ENCODE peak calls at places on chromosomes 12 and 14, in seven cellular contexts. Z is ovary, W is A549, X is transverse colon, M is stomach, P is GM12878, J is K562. Y is an unnamed sample.
A peak's percentile ranks its signal among the peaks of the same experiment; 100 is the strongest.

GRCh38 chr12:120373683-120374082 is 4.7 kb upstream of the MSI1 start:
- DNase-seq in Z (no peak), W (no peak), X (no peak), M (no peak), P (no peak), J (no peak), Y (no peak)

GRCh38 chr12:124727244-124727673 is 136.4 kb downstream of the SCARB1 start:
- DNase-seq in Z (no peak), W (no peak), X (peak; percentile 55), M (peak; percentile 43), P (no peak), J (peak; percentile 58), Y (no peak)

GRCh38 chr12:6961695-6962284 is 8.7 kb downstream of the PHB2 start:
- DNase-seq in Z (peak; percentile 55), W (peak; percentile 89), X (peak; percentile 85), M (peak; percentile 75), P (no peak), J (peak; percentile 90), Y (no peak)

GRCh38 chr14:94575730-94576585 is 5.3 kb upstream of the SERPINA5 start:
- DNase-seq in Z (no peak), W (no peak), X (no peak), M (peak; percentile 46), P (no peak), J (no peak), Y (no peak)

GRCh38 chr12:15830538-15830937 is 41.4 kb upstream of the EPS8 start:
- DNase-seq in Z (no peak), W (no peak), X (no peak), M (no peak), P (no peak), J (no peak), Y (no peak)

GRCh38 chr12:102026728-102027127 is 35.1 kb downstream of the WASHC3 start:
- DNase-seq in Z (no peak), W (no peak), X (no peak), M (no peak), P (no peak), J (no peak), Y (no peak)

GRCh38 chr12:123064356-123064755 is 83.9 kb downstream of the ARL6IP4 start:
- DNase-seq in Z (peak; percentile 84), W (no peak), X (peak; percentile 36), M (no peak), P (no peak), J (no peak), Y (no peak)

GRCh38 chr14:24246765-24247212 is 4.4 kb upstream of the TINF2 start:
- DNase-seq in Z (no peak), W (no peak), X (peak; percentile 5), M (no peak), P (peak; percentile 68), J (no peak), Y (no peak)

GRCh38 chr14:99391671-99392070 is 89.0 kb downstream of the SETD3 start:
- DNase-seq in Z (no peak), W (no peak), X (no peak), M (no peak), P (no peak), J (no peak), Y (no peak)

GRCh38 chr12:127170271-127171180 is 1096.4 kb upstream of the TMEM132C start:
- DNase-seq in Z (no peak), W (no peak), X (no peak), M (no peak), P (no peak), J (no peak), Y (no peak)

DNA sequence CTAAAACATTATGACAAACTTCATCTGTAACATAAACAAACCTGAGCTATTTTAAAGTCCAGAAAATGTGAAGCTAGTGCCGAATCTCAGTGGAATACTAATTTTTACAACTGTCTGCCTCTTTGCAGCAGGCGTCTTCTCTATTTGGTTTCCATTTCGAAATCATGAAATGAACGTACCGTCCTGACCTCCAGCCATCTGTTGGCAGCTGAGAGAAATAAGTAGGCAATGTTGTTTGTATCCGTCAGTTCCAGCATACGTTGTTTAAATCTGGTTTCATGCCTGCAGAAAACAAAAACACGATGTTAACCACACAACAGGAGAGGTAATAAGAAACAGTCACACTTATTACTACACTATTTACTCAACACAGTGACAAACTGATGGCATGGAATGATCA is 54.3 kb upstream of the KCNJ8 start:
- DNase-seq in Z (peak; percentile 58), W (no peak), X (peak; percentile 10), M (peak; percentile 28), P (no peak), J (no peak), Y (no peak)
- TF ChIP-seq EP300 in Z (no peak), W (no peak), X (no peak), M (peak; percentile 66), P (no peak), J (no peak), Y (peak; percentile 81)

GRCh38 chr12:48442191-48442828 is 30.0 kb upstream of the ANP32D start:
- DNase-seq in Z (no peak), W (peak; percentile 41), X (no peak), M (no peak), P (no peak), J (peak; percentile 25), Y (no peak)
- TF ChIP-seq CTCF in Z (no peak), W (no peak), X (no peak), M (no peak), P (no peak), J (peak; percentile 52), Y (no peak)

GRCh38 chr14:92649934-92650545 is 98.4 kb downstream of the LGMN start:
- DNase-seq in Z (peak; percentile 51), W (no peak), X (peak; percentile 71), M (peak; percentile 57), P (no peak), J (no peak), Y (no peak)

GRCh38 chr14:92646952-92647461 is 101.4 kb downstream of the LGMN start:
- DNase-seq in Z (no peak), W (peak; percentile 16), X (peak; percentile 46), M (no peak), P (no peak), J (no peak), Y (no peak)

GRCh38 chr14:92649066-92649465 is 99.4 kb downstream of the LGMN start:
- DNase-seq in Z (no peak), W (no peak), X (no peak), M (no peak), P (no peak), J (no peak), Y (no peak)

GRCh38 chr14:92645841-92646478 is 102.5 kb downstream of the LGMN start:
- DNase-seq in Z (no peak), W (no peak), X (no peak), M (no peak), P (no peak), J (no peak), Y (no peak)

DNA sequence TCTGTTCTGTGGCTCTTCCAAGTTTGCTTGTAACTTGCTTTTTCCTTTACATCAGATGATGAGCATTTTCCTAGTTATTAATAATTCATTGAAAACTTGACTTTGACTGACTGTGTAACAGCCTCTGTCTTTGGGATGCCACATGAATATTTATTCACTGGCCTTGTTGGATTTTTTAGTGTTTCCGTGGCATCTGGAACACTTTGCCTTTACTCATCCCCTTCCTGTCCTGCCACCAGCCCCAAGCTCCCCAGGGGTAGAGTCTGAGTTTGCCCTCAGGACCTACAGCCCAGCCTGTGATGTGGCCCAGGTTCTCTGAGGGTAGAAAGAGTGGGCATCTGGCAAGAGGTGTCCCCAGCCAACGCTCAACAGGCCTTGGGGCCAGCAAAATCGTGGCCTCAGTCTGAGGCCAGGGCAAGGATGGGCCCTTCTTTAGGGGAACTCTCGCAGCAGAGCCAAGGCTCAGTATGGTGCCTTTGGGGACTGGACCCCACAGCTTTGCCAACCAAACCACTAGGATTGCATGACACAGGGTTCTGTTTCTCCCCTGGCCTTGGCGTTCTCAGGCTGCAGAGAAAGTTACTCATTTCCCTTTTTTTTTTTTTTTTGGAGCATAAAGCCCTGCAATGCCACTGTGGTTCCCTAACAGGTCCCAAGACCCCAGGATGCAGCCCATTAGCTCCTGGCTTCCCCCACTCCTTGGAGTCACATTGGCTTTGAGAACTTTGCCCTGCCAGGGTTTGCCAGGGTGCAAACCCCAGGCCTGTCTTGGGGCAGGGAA is 100.7 kb downstream of the LGMN start:
- DNase-seq in Z (no peak), W (no peak), X (no peak), M (no peak), P (no peak), J (no peak), Y (no peak)
- H3K4me1 ChIP-seq in Z (no peaks in the 10 kb centered on the region), W (no peaks in the 10 kb centered on the region), X (peaks cover 33% of the 10 kb centered on the region), M (peaks cover 46% of the 10 kb centered on the region), P (peaks cover 38% of the 10 kb centered on the region), J (no peaks in the 10 kb centered on the region), Y (peaks cover 71% of the 10 kb centered on the region)

DNA sequence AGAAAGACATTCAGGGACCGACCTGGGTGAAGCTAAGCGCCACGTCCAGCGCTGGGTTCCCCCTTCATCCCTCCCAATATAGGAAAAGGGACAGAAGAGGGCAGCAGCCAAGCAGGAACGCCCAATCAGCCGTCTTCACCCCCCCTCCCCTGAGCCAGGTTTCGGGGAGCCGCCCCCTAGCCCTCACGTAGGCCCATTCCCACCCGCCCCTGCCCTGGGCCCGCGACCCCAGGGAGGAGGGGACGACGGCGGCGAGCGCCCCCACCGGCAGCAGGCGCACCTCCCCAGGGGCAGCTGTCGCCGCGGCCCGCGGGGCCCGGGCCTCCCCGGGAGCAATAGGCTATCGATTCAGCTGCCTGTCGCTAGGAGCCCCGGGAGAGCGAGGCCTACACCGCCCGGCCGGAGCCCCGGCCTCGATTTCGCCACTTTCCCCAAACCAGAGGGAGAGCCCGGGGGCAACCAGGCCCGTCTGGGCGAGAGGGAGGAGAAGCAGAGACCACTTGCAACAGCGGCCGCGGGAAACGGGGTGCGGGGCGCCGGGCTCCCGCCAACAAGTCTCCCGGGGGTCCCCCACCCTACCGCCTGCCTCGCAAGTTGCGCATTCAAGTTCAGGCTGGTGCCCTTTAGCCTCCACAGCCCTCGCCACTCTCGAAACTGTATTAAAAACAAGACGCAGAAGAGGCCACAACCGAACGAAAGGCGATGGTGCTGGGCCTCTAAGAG is 1.3 kb downstream of the DCAF5 start:
- DNase-seq in Z (peak; percentile 71), W (peak; percentile 73), X (peak; percentile 79), M (peak; percentile 76), P (no peak), J (peak; percentile 85), Y (no peak)
- TF ChIP-seq EP300 in Z (no peak), W (no peak), X (no peak), M (no peak), P (no peak), J (no peak), Y (no peak)

GRCh38 chr12:38385492-38385864 is 68.9 kb downstream of the ALG10B start:
- DNase-seq in Z (no peak), W (no peak), X (no peak), M (no peak), P (no peak), J (no peak), Y (no peak)

GRCh38 chr12:38386238-38386985 is 69.8 kb downstream of the ALG10B start:
- DNase-seq in Z (no peak), W (peak; percentile 13), X (no peak), M (no peak), P (no peak), J (no peak), Y (no peak)

GRCh38 chr12:38389581-38389980 is 73.0 kb downstream of the ALG10B start:
- DNase-seq in Z (no peak), W (no peak), X (no peak), M (no peak), P (no peak), J (no peak), Y (no peak)

GRCh38 chr12:38384816-38385491 is 68.4 kb downstream of the ALG10B start:
- DNase-seq in Z (no peak), W (peak; percentile 52), X (no peak), M (no peak), P (no peak), J (peak; percentile 1), Y (no peak)
- TF ChIP-seq CTCF in Z (no peak), W (no peak), X (no peak), M (no peak), P (no peak), J (no peak), Y (no peak)